ENCODE peak calls at places on chromosome 1, in five cellular contexts. One of them, this sample, is unnamed.

GRCh38 chr1:112807999-112808398 is 92.9 kb upstream of the PPM1J start:
- DNase-seq in IMR-90: no peak
- DNase-seq in H1: no peak
- DNase-seq in H54: no peak
- DNase-seq in GM12891: no peak
- DNase-seq in this sample: no peak

GRCh38 chr1:5667513-5668325 is 324.5 kb downstream of the NPHP4 start:
- DNase-seq in IMR-90: no peak
- DNase-seq in H1: no peak
- DNase-seq in H54: no peak
- DNase-seq in GM12891: no peak
- DNase-seq in this sample: no peak

GRCh38 chr1:86856196-86856595 is 57.7 kb downstream of the SELENOF start:
- DNase-seq in IMR-90: no peak
- DNase-seq in H1: no peak
- DNase-seq in H54: no peak
- DNase-seq in GM12891: no peak
- DNase-seq in this sample: no peak

GRCh38 chr1:201038537-201038936 is 15.0 kb upstream of the KIF21B start:
- DNase-seq in IMR-90: no peak
- DNase-seq in H1: no peak
- DNase-seq in H54: no peak
- DNase-seq in GM12891: no peak
- DNase-seq in this sample: no peak

GRCh38 chr1:46673749-46674182 is 2.1 kb downstream of the TEX38 start:
- DNase-seq in IMR-90: peak; percentile 76
- DNase-seq in H1: no peak
- DNase-seq in H54: peak; percentile 40
- DNase-seq in GM12891: no peak
- DNase-seq in this sample: peak; percentile 75

GRCh38 chr1:36088265-36088576 is 471 bp upstream of the ADPRS start:
- DNase-seq in IMR-90: no peak
- DNase-seq in H1: no peak
- DNase-seq in H54: no peak
- DNase-seq in GM12891: no peak
- DNase-seq in this sample: no peak

GRCh38 chr1:204507317-204508105 is 8.7 kb upstream of the MDM4 start:
- DNase-seq in IMR-90: peak; percentile 22
- DNase-seq in H1: peak; percentile 49
- DNase-seq in H54: no peak
- DNase-seq in GM12891: no peak
- DNase-seq in this sample: peak; percentile 86

GRCh38 chr1:241459186-241459802 is 60.3 kb downstream of the FH start:
- DNase-seq in IMR-90: no peak
- DNase-seq in H1: no peak
- DNase-seq in H54: no peak
- DNase-seq in GM12891: no peak
- DNase-seq in this sample: no peak

GRCh38 chr1:31570228-31570627 is 6.1 kb upstream of the TINAGL1 start:
- DNase-seq in IMR-90: no peak
- DNase-seq in H1: no peak
- DNase-seq in H54: no peak
- DNase-seq in GM12891: no peak
- DNase-seq in this sample: no peak

GRCh38 chr1:48767957-48768510 is 8.7 kb downstream of the BEND5 start:
- DNase-seq in IMR-90: peak; percentile 15
- DNase-seq in H1: no peak
- DNase-seq in H54: no peak
- DNase-seq in GM12891: no peak
- DNase-seq in this sample: no peak

GRCh38 chr1:221169447-221169889 is 290.2 kb downstream of the HLX start:
- DNase-seq in IMR-90: peak; percentile 67
- DNase-seq in H1: peak; percentile 15
- DNase-seq in H54: no peak
- DNase-seq in GM12891: no peak
- DNase-seq in this sample: no peak

GRCh38 chr1:119947468-119947867 is 51.2 kb upstream of the ADAM30 start:
- DNase-seq in IMR-90: peak; percentile 95
- DNase-seq in H1: no peak
- DNase-seq in H54: no peak
- DNase-seq in GM12891: no peak
- DNase-seq in this sample: no peak

GRCh38 chr1:208030320-208031091 is 119.6 kb upstream of the CD34 start:
- DNase-seq in IMR-90: peak; percentile 37
- DNase-seq in H1: no peak
- DNase-seq in H54: no peak
- DNase-seq in GM12891: no peak
- DNase-seq in this sample: no peak

GRCh38 chr1:62778208-62778607 is 5.7 kb upstream of the ATG4C start:
- DNase-seq in IMR-90: no peak
- DNase-seq in H1: no peak
- DNase-seq in H54: no peak
- DNase-seq in GM12891: no peak
- DNase-seq in this sample: no peak

GRCh38 chr1:18612088-18612487 is 18.6 kb upstream of the PAX7 start:
- DNase-seq in IMR-90: no peak
- DNase-seq in H1: no peak
- DNase-seq in H54: no peak
- DNase-seq in GM12891: no peak
- DNase-seq in this sample: no peak

GRCh38 chr1:17636612-17637011 is 97.1 kb downstream of the ARHGEF10L start:
- DNase-seq in IMR-90: peak; percentile 40
- DNase-seq in H1: no peak
- DNase-seq in H54: no peak
- DNase-seq in GM12891: no peak
- DNase-seq in this sample: no peak

GRCh38 chr1:245500546-245500945 is 345.8 kb downstream of the KIF26B start:
- DNase-seq in IMR-90: peak; percentile 66
- DNase-seq in H1: no peak
- DNase-seq in H54: no peak
- DNase-seq in GM12891: no peak
- DNase-seq in this sample: no peak

GRCh38 chr1:168783831-168784230 is 54.8 kb upstream of the DPT start:
- DNase-seq in IMR-90: no peak
- DNase-seq in H1: no peak
- DNase-seq in H54: no peak
- DNase-seq in GM12891: no peak
- DNase-seq in this sample: no peak

GRCh38 chr1:208314431-208314830 is 70.2 kb upstream of the PLXNA2 start:
- DNase-seq in IMR-90: no peak
- DNase-seq in H1: no peak
- DNase-seq in H54: no peak
- DNase-seq in GM12891: no peak
- DNase-seq in this sample: no peak

GRCh38 chr1:7228252-7228961 is 443.2 kb downstream of the CAMTA1 start:
- DNase-seq in IMR-90: no peak
- DNase-seq in H1: no peak
- DNase-seq in H54: no peak
- DNase-seq in GM12891: no peak
- DNase-seq in this sample: no peak

GRCh38 chr1:161200992-161201827 is 957 bp upstream of the NDUFS2 start:
- DNase-seq in IMR-90: peak; percentile 69
- DNase-seq in H1: no peak
- DNase-seq in H54: no peak
- DNase-seq in GM12891: no peak
- DNase-seq in this sample: no peak

GRCh38 chr1:161198877-161199431 is at the start of gene ADAMTS4:
- DNase-seq in IMR-90: peak; percentile 76
- DNase-seq in H1: no peak
- DNase-seq in H54: no peak
- DNase-seq in GM12891: no peak
- DNase-seq in this sample: no peak

GRCh38 chr1:161199506-161200119 is 759 bp upstream of the ADAMTS4 start:
- DNase-seq in IMR-90: no peak
- DNase-seq in H1: no peak
- DNase-seq in H54: no peak
- DNase-seq in GM12891: no peak
- DNase-seq in this sample: no peak

GRCh38 chr1:161200421-161200991 is 1.7 kb upstream of the ADAMTS4 start:
- DNase-seq in IMR-90: no peak
- DNase-seq in H1: no peak
- DNase-seq in H54: no peak
- DNase-seq in GM12891: no peak
- DNase-seq in this sample: no peak

GRCh38 chr1:161201828-161202712 is at the start of gene NDUFS2:
- DNase-seq in IMR-90: peak; percentile 99
- DNase-seq in H1: peak; percentile 95
- DNase-seq in H54: peak; percentile 86
- DNase-seq in GM12891: peak; percentile 89
- DNase-seq in this sample: peak; percentile 99
- TF ChIP-seq POLR2A in IMR-90: peak; percentile 88
- TF ChIP-seq POLR2A in H1: peak; percentile 99
- TF ChIP-seq POLR2A in H54: peak; percentile 73
- TF ChIP-seq POLR2A in GM12891: peak; percentile 93
- TF ChIP-seq POLR2A in this sample: peak; percentile 95

DNA sequence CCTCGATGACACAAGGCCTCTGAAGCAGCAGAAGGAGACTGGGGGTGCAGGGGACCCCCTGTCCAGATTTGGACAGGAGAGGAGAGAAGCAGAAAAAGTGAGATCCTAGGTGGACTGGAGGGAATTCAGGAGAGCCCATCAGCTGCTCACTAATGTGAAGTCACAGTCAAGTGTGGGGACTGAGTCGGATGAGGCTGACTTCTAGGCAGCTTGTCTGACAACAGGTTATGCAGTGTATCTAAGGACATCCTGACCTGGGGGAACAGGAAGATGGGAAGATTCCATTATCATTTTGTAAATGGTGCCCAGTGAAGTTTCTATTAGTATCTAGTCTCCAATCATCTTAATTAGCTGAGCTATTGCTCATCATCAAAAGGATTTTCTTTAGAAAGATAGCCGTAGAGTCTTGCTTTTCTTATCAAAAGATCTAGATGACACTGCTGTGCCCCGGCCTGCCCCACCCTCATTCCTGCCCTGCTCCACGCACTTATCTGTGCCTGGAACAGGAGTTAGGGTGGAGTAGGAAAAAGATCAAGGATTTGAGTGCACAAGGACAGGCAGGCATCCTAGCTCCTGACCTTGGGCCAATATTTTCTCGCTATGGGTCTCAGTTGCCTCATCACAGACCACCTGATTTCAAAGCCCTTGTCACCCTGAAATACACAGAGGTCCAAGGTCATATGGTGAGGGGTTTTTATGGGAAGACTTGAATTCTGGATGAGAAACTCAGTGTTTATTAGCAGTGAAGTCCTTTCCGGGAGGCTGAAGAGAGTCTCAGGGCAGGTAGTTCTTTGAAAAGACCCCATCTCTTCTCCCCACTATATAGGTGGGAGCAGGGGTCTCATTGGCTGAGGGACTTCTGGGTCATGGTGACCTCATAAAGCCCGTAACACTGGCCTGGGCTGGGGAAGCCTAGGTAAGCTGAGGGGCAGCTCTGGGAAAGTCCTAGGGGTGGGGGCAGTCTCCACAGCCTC is at the start of gene MROH7:
- DNase-seq in IMR-90: no peak
- DNase-seq in H1: no peak
- DNase-seq in H54: no peak
- DNase-seq in GM12891: no peak
- DNase-seq in this sample: no peak
- TF ChIP-seq POLR2A in IMR-90: no peak
- TF ChIP-seq POLR2A in H1: no peak
- TF ChIP-seq POLR2A in H54: no peak
- TF ChIP-seq POLR2A in GM12891: no peak
- TF ChIP-seq POLR2A in this sample: no peak

DNA sequence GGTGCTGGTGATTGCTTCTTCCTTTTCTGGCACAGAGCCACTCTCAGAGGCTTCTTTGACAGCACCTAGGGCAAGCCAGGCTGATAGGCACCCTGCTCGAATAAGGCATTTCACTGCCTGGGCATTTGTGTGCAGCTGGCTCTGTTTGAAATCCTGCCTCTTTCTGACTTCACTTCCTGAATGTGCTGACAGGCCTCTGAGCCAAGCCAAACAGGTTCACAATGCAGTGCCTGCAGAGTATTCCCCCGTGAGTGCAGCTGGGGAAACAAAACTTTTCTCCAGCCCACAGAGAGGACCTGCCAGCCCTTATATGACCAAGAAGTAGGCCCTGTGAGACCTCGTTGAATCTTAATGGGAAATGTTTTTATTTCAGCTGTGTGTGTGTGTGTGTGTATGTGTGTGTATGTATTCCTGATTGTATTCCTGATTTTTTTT is 10.4 kb downstream of the JUN start:
- DNase-seq in IMR-90: peak; percentile 84
- DNase-seq in H1: no peak
- DNase-seq in H54: no peak
- DNase-seq in GM12891: no peak
- DNase-seq in this sample: no peak
- TF ChIP-seq POLR2A in IMR-90: no peak
- TF ChIP-seq POLR2A in H1: no peak
- TF ChIP-seq POLR2A in H54: no peak
- TF ChIP-seq POLR2A in GM12891: no peak
- TF ChIP-seq POLR2A in this sample: no peak

DNA sequence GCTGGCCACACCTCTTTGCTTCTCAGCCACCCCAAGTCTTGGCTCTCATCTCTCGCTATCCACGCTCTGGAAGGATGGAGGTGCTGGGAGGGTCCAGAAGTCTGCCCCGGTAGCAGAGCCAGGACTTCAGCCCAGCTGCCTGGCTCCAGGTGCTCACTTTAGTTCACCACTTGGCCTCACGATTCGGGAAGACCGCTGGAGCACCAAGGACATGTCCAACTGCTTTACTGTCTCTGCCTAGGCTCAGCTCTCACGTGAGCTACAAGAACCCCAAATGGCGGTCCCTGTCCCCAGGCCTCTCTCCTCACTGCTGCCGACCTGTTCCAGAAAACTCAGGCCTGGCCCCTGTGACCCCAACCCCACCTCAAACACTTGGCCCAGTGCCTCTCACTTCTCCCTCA is 3.4 kb downstream of the TRIM11 start:
- DNase-seq in IMR-90: no peak
- DNase-seq in H1: no peak
- DNase-seq in H54: no peak
- DNase-seq in GM12891: no peak
- DNase-seq in this sample: peak; percentile 34
- TF ChIP-seq POLR2A in IMR-90: no peak
- TF ChIP-seq POLR2A in H1: no peak
- TF ChIP-seq POLR2A in H54: no peak
- TF ChIP-seq POLR2A in GM12891: no peak
- TF ChIP-seq POLR2A in this sample: no peak